ENCODE peak calls at places on chromosomes 16 and 17, in nine cellular contexts. Q, H, P, X, J, T, S, L and E are unnamed samples.

GRCh38 chr17:10879110-10879509 is 41.2 kb upstream of the PIRT start:
- DNase-seq in X (peak; percentile 9), P (no peak), H (peak; percentile 50), Q (no peak), T (peak; percentile 67), L (no peak), J (no peak), S (peak; percentile 59), E (no peak)

GRCh38 chr17:77872199-77872598 is 86.3 kb upstream of the TNRC6C start:
- DNase-seq in J (no peak), H (no peak), Q (no peak), S (no peak), X (no peak), T (no peak), L (no peak), P (no peak), E (no peak)

GRCh38 chr17:79929257-79930076 is 90.2 kb upstream of the CBX4 start:
- DNase-seq in P (no peak), S (no peak), X (no peak), T (peak; percentile 55), L (no peak), H (no peak), Q (no peak), J (no peak), E (no peak)

GRCh38 chr17:73384926-73385325 is 73.1 kb upstream of the CDC42EP4 start:
- DNase-seq in S (no peak), T (no peak), P (no peak), Q (no peak), X (no peak), J (no peak), H (no peak), L (no peak), E (no peak)

GRCh38 chr17:17408236-17408794 is 68.5 kb upstream of the MED9 start:
- DNase-seq in P (no peak), Q (no peak), X (no peak), H (no peak), T (no peak), S (no peak), J (no peak), L (no peak), E (no peak)

GRCh38 chr17:42754782-42755181 is 6.2 kb upstream of the RAMP2 start:
- DNase-seq in P (peak; percentile 82), T (no peak), X (no peak), S (no peak), L (no peak), H (no peak), J (no peak), Q (peak; percentile 90), E (no peak)

GRCh38 chr16:919658-920631 is 50.8 kb downstream of the LMF1 start:
- DNase-seq in S (no peak), T (no peak), P (no peak), H (no peak), X (no peak), Q (peak; percentile 77), L (no peak), J (no peak), E (no peak)

GRCh38 chr17:17732892-17733670 is 51.8 kb downstream of the RAI1 start:
- DNase-seq in J (no peak), P (no peak), L (no peak), T (no peak), Q (no peak), H (peak; percentile 57), X (no peak), S (no peak), E (no peak)

GRCh38 chr16:11670171-11671131 is 2.2 kb downstream of the SNN start:
- DNase-seq in J (no peak), Q (no peak), X (no peak), T (no peak), H (no peak), P (no peak), S (no peak), L (no peak), E (no peak)

GRCh38 chr16:85858984-85859817 is 39.8 kb upstream of the IRF8 start:
- DNase-seq in T (no peak), S (no peak), Q (no peak), X (no peak), P (no peak), J (no peak), H (no peak), L (no peak), E (no peak)

GRCh38 chr16:87582966-87583325 is 19.4 kb upstream of the JPH3 start:
- DNase-seq in L (no peak), H (no peak), X (no peak), P (no peak), J (no peak), Q (no peak), T (no peak), S (no peak), E (no peak)

GRCh38 chr17:31853911-31854470 is 5.1 kb downstream of the COPRS start:
- DNase-seq in H (no peak), P (no peak), X (no peak), L (no peak), T (no peak), S (no peak), Q (no peak), J (no peak), E (no peak)

GRCh38 chr17:74859439-74860228 is at the start of gene GRIN2C:
- DNase-seq in X (peak; percentile 93), H (no peak), Q (no peak), J (no peak), P (no peak), L (no peak), S (no peak), T (peak; percentile 69), E (no peak)

GRCh38 chr16:72576189-72576588 is 404.2 kb upstream of the PMFBP1 start:
- DNase-seq in H (no peak), J (no peak), X (no peak), Q (no peak), S (no peak), L (no peak), T (no peak), P (no peak), E (no peak)

GRCh38 chr16:65909310-65910050 is 457.0 kb upstream of the CDH5 start:
- DNase-seq in L (peak; percentile 91), H (no peak), S (no peak), X (no peak), Q (no peak), J (no peak), T (no peak), P (no peak), E (peak; percentile 15)

GRCh38 chr17:63610854-63611253 is 10.2 kb downstream of the TACO1 start:
- DNase-seq in X (no peak), L (no peak), H (no peak), S (no peak), J (no peak), Q (no peak), P (no peak), T (no peak), E (no peak)

GRCh38 chr17:78979780-78980623 is at the start of gene LGALS3BP:
- DNase-seq in T (peak; percentile 70), P (no peak), Q (peak; percentile 90), S (peak; percentile 87), J (no peak), H (peak; percentile 77), L (no peak), X (peak; percentile 97), E (peak; percentile 94)

GRCh38 chr17:49371178-49371834 is 9.3 kb upstream of the ZNF652 start:
- DNase-seq in S (no peak), P (no peak), H (no peak), Q (peak; percentile 35), L (peak; percentile 74), X (no peak), T (peak; percentile 92), J (peak; percentile 59), E (no peak)

GRCh38 chr17:28267720-28268609 is 51.0 kb upstream of the TMEM97 start:
- DNase-seq in T (no peak), S (no peak), Q (no peak), H (peak; percentile 10), L (no peak), J (peak; percentile 53), P (no peak), X (no peak), E (no peak)

GRCh38 chr17:36816889-36817288 is 120.4 kb upstream of the LHX1 start:
- DNase-seq in H (no peak), T (no peak), X (no peak), J (no peak), Q (no peak), S (no peak), P (no peak), L (no peak), E (no peak)
- H3K27me3 ChIP-seq in H (no peaks in the 10 kb centered on the region), T (no peaks in the 10 kb centered on the region), X (peaks cover 9% of the 10 kb centered on the region), J (peaks cover 86% of the 10 kb centered on the region), Q (no peaks in the 10 kb centered on the region), S (peaks cover 69% of the 10 kb centered on the region), P (peaks cover 80% of the 10 kb centered on the region), L (peaks cover 6% of the 10 kb centered on the region), E (no peaks in the 10 kb centered on the region)

DNA sequence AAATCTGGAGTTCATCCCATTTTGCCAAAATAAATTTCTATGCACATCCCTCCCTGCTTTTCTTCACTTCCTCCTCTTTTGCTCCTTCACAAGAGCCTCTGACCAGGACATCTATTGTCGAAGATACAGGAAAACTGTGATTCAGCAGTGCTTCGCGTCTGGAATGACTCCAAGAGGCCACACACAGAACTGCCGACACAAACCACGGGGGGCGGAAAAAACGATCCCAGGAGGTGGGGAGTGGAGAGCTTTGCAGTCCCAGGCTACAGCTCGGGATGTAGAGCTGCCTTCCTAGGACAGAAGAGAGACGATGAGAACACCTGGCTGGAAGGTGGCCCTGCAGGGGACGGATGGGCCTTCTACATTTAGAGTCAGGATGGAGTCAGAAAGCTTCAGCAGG is 102.8 kb downstream of the XYLT1 start:
- DNase-seq in L (no peak), Q (peak; percentile 78), P (no peak), T (peak; percentile 82), S (peak; percentile 41), H (no peak), X (peak; percentile 27), J (no peak), E (peak; percentile 43)
- TF ChIP-seq EP300 in L (no peak), Q (no peak), P (no peak), T (no peak), S (no peak), H (no peak), X (no peak), J (no peak), E (no peak)

DNA sequence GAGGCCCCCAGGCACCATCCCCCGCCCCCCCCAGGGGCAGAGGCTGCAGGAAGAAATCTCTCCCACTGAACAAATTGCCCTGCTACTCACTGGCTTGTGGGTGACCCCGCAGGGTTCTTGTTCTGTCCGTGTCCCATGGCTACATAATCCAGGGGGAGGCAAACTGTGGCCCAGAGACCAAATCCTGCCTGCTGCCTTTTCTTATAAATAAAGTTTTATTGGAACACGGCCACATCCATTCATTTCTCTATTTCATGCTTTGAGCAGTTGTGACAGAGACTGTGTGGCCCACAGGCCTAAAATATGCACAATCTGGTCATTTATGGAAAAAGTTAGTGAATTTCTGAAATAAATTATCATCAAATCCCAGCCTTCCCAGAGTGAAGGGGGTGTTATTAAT is 38.2 kb downstream of the ABCC6 start:
- DNase-seq in X (no peak), L (no peak), Q (no peak), S (no peak), J (no peak), H (no peak), P (no peak), T (no peak), E (no peak)
- H3K27me3 ChIP-seq in X (no peaks in the 10 kb centered on the region), L (no peaks in the 10 kb centered on the region), Q (no peaks in the 10 kb centered on the region), S (no peaks in the 10 kb centered on the region), J (peaks cover 5% of the 10 kb centered on the region), H (no peaks in the 10 kb centered on the region), P (no peaks in the 10 kb centered on the region), T (no peaks in the 10 kb centered on the region), E (no peaks in the 10 kb centered on the region)

DNA sequence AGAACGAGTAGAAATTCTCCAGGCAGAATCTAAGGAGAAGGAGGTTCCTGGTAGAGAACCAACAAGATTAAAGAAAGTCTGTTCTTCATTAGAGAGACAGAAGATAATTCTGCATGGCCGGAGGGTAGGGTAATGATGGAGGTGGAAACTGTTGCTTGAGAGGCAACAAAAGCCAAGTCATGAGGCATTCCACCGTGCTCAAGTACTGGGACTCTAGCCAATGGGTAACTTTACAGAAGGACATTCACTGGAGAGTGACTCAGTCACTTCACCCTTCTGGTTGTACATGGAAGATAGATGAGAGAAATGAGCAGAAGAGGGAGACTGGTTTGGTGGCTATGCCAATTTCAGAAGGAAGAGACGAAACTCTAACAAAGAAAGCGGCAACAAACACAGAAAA is 53.6 kb upstream of the ANKFN1 start:
- DNase-seq in X (no peak), T (no peak), L (no peak), P (no peak), Q (no peak), H (no peak), S (no peak), J (no peak), E (no peak)
- TF ChIP-seq EP300 in X (no peak), T (no peak), L (no peak), P (no peak), Q (no peak), H (no peak), S (no peak), J (no peak), E (no peak)